ENCODE peak calls at places on chromosomes 12 and 14, in five cellular contexts. X is EL, N is kidney epithelial cell, P is lower lobe of right lung, Y is left cardiac atrium. F is an unnamed sample.

GRCh38 chr12:121099779-121100178 is 32.9 kb upstream of the P2RX7 start:
- DNase-seq in X (no peak), N (no peak), P (no peak), Y (no peak), F (no peak)

GRCh38 chr14:75143761-75144527 is 17.1 kb upstream of the NEK9 start:
- DNase-seq in X (no peak), N (no peak), P (no peak), Y (no peak), F (no peak)

GRCh38 chr12:105393586-105393985 is 63.1 kb downstream of the C12orf75 start:
- DNase-seq in X (peak), N (no peak), P (no peak), Y (no peak), F (no peak)

GRCh38 chr12:98513379-98514318 is 1.7 kb upstream of the TMPO start:
- DNase-seq in X (no peak), N (no peak), P (no peak), Y (no peak), F (peak)

GRCh38 chr12:32025906-32026305 is 66.7 kb downstream of the RESF1 start:
- DNase-seq in X (no peak), N (no peak), P (no peak), Y (no peak), F (no peak)

GRCh38 chr14:32509632-32510187 is 180.6 kb downstream of the AKAP6 start:
- DNase-seq in X (peak), N (peak), P (no peak), Y (peak), F (peak)

GRCh38 chr12:65335021-65335714 is 56.7 kb downstream of the MSRB3 start:
- DNase-seq in X (peak), N (peak), P (no peak), Y (peak), F (peak)

GRCh38 chr12:94147991-94148840 is at the start of gene PLXNC1:
- DNase-seq in X (peak), N (no peak), P (peak), Y (peak), F (peak)

GRCh38 chr14:104494483-104494882 is 85.1 kb upstream of the C14orf180 start:
- DNase-seq in X (no peak), N (no peak), P (no peak), Y (no peak), F (no peak)

GRCh38 chr12:61757831-61758505 is 502.2 kb upstream of the USP15 start:
- DNase-seq in X (no peak), N (no peak), P (no peak), Y (no peak), F (no peak)

GRCh38 chr12:115438314-115438713 is 754.3 kb upstream of the TBX3 start:
- DNase-seq in X (no peak), N (no peak), P (no peak), Y (no peak), F (no peak)

GRCh38 chr12:89919241-89919906 is 210.7 kb upstream of the ATP2B1 start:
- DNase-seq in X (no peak), N (no peak), P (no peak), Y (no peak), F (no peak)